ENCODE peak calls at places on chromosome 20, in four cellular contexts. H is IMR-90, Q is GM23338, R is hepatocyte. T is an unnamed sample.

GRCh38 chr20:16759161-16759523 is 11.0 kb downstream of the OTOR start:
- DNase-seq in H (no peak), Q (no peak), R (no peak), T (no peak)

GRCh38 chr20:32045999-32046398 is 6.0 kb upstream of the HCK start:
- DNase-seq in H (no peak), Q (no peak), R (no peak), T (no peak)

GRCh38 chr20:40511478-40511877 is 177.6 kb downstream of the MAFB start:
- DNase-seq in H (no peak), Q (no peak), R (no peak), T (no peak)

GRCh38 chr20:17662333-17663039 is 19.6 kb downstream of the RRBP1 start:
- DNase-seq in H (peak; percentile 48), Q (no peak), R (no peak), T (no peak)

GRCh38 chr20:49268600-49269365 is 9.1 kb downstream of the ZNFX1 start:
- DNase-seq in H (peak; percentile 81), Q (no peak), R (no peak), T (no peak)

GRCh38 chr20:15022921-15023320 is 685.5 kb upstream of the FLRT3 start:
- DNase-seq in H (no peak), Q (no peak), R (no peak), T (no peak)

GRCh38 chr20:33373735-33374605 is 27.3 kb downstream of the CDK5RAP1 start:
- DNase-seq in H (peak; percentile 94), Q (no peak), R (peak; percentile 71), T (no peak)

GRCh38 chr20:47992021-47992467 is 206.8 kb upstream of the SULF2 start:
- DNase-seq in H (no peak), Q (no peak), R (no peak), T (no peak)

GRCh38 chr20:45779011-45779915 is 12.4 kb downstream of the WFDC3 start:
- DNase-seq in H (peak; percentile 100), Q (no peak), R (peak; percentile 83), T (no peak)

DNA sequence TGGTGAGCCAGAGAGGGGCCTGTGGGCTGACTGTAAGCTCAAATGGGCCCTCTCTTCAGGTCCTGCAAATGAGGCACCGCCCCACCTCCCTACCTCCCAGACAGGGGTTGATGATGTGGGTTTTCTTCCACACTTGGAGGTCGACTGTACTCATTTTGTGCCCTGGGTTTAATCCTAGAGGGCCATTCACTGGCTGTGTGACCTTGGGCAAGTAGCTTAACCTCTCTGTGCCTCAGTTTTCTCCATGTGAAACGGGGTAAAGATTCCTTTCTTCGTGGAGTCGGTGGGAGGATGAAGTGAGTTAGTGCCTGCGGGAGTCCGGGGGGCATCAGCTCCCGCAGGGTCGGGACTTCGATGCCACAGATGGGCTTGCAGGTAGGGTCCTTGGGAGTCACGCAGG is 23.9 kb downstream of the ZBP1 start:
- DNase-seq in H (no peak), Q (no peak), R (no peak), T (no peak)
- H3K4me2 ChIP-seq in H (no peak overlapping the region), Q (peak overlapping the region; percentile 78), R (no peak overlapping the region), T (peak overlapping the region; percentile 53)

GRCh38 chr20:37651932-37652331 is 41.9 kb upstream of the CTNNBL1 start:
- DNase-seq in H (no peak), Q (peak; percentile 77), R (no peak), T (peak; percentile 44)
- TF ChIP-seq CTCF in H (peak; percentile 37), Q (peak; percentile 72), R (peak; percentile 27), T (peak; percentile 76)

GRCh38 chr20:44627364-44628010 is 24.0 kb downstream of the ADA start:
- DNase-seq in H (no peak), Q (no peak), R (no peak), T (no peak)
- H3K4me2 ChIP-seq in H (no peak overlapping the region), Q (no peak overlapping the region), R (no peak overlapping the region), T (no peak overlapping the region)

DNA sequence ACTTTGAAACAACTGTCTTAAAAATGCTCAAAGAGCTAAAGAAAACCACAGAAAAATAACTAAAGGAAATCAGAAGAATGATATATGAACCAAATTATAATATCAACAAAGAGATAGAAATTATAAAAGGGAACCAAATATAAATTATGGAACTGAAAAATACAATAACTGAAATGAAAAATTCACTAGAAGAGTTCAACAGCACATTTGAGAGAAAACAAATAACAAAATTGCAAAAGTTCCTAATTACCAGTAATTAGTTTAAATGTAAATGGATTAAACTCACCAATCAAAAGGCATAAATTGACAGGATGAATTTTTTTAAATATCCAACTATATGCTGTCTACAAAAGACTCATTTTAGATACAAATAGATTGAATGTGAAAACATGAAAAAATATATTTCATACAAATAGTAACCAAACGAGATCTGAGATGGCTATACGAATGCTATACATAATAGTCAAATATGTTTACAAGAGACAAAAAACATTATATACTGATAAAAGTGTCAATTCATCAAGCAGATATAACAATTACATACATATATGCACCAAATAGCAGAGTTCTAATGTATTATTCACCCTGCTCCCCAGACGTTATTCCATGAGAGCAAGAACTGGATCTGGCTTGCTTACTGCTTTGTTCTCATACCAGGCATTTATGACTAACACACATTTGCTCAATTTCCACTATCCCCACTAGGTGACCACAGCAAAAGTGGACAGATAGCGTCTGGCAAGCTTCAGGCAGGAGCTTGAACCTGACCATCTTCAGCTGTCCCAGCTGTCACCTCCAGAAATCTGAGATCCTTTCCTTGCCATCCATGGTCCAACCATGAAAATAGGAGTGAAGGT is 72.4 kb upstream of the SIRPA start:
- DNase-seq in H (peak; percentile 70), Q (no peak), R (no peak), T (no peak)
- TF ChIP-seq CTCF in H (no peak), Q (no peak), R (no peak), T (no peak)

DNA sequence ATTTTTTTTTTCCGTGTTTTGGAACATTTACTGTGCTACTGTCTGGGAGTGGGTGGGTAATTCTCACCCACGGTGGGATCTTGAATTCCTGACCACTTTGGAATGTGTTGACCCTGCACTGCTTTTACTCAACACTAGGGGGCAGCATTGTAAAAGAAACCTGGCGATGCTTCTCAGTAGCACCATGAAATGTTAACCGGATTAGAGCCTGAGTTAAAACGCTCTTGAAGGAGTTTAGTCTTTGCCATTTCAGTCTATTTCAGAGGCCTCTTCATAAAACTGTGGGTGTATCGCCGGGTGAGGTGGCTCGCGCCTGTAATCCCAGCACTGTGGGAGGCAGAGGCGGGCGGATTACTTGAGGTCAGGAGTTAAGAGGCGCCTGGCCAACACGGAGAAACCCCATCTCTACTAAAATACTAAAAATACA is 114.4 kb upstream of the PRND start:
- DNase-seq in H (peak; percentile 70), Q (peak; percentile 85), R (peak; percentile 76), T (peak; percentile 74)
- H3K4me2 ChIP-seq in H (no peak overlapping the region), Q (no peak overlapping the region), R (no peak overlapping the region), T (peak overlapping the region; percentile 18)

DNA sequence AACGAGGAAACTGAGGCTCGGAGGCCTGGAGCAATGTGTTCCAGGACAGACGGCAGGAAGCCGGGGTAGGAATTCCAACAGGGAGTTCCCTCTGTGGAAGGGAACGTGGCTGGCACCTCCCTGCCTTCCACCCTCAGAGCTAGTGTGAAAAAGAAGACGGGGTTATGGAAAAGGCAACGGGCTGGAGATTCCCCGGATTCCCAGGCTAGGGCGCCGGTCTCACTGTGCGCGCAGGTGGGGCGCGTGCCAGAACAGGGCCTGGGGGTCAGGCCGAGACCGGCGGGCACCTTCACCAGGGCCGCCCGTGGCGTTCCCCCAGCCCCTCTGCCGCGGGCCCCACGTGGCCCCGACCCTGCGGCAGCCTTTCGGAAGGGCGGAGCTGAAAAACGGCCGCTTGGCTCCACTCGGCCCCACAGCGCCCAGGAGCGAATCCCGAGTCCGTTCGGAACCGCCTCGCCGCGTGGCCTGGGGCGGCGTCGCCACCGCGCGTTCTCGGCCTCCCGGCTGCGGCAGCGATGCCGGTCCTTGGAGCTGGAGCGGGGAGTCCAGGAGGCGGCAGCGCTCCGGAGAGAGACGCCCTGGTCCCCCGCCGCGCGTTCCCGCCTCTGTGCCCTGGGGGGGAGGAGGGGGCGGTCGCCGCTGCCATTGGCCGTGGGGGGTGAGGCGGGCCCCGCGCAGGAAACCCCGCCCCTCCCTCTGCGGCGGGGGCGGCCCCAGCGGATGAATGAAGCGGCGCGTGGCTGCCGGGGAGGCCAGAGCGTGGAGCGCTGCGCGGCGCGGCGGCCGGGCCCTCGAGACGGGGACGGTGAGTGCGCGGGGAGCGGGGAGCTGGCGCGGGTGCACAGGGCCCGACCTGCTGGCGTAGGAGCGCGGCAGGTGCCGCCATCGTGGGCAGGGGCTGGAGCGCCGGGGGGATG is at the start of gene SLCO4A1:
- DNase-seq in H (peak; percentile 44), Q (peak; percentile 75), R (peak; percentile 75), T (peak; percentile 90)
- TF ChIP-seq CTCF in H (no peak), Q (no peak), R (no peak), T (no peak)

GRCh38 chr20:9514072-9514460 is 324 bp upstream of the LAMP5 start:
- DNase-seq in H (no peak), Q (peak; percentile 66), R (no peak), T (no peak)
- H3K4me2 ChIP-seq in H (no peak overlapping the region), Q (peak overlapping the region; percentile 84), R (peak overlapping the region; percentile 87), T (no peak overlapping the region)

GRCh38 chr20:18904624-18905023 is 91.0 kb downstream of the SCP2D1 start:
- DNase-seq in H (no peak), Q (peak; percentile 13), R (peak; percentile 23), T (no peak)
- TF ChIP-seq CTCF in H (no peak), Q (no peak), R (peak; percentile 41), T (peak; percentile 37)